ENCODE peak calls at places on chromosomes 1 and 21, in four cellular contexts. V is left lung, O is ascending aorta, R is prostate gland. F is an unnamed sample. For H3K4me1 and H3K36me3, the result is how much of the 10 kb centered on the place peaks cover.

GRCh38 chr1:184380468-184380867 is 6.4 kb upstream of the C1orf21 start:
- DNase-seq in V (no peak), O (no peak), R (no peak), F (no peak)

GRCh38 chr1:117336087-117336817 is 31.0 kb upstream of the MAN1A2 start:
- DNase-seq in V (no peak), O (no peak), R (no peak), F (peak)

GRCh38 chr1:58573705-58574591 is 3.1 kb downstream of the TACSTD2 start:
- DNase-seq in V (no peak), O (no peak), R (no peak), F (peak)

GRCh38 chr1:182185822-182186756 is 124.6 kb upstream of the ZNF648 start:
- DNase-seq in V (no peak), O (no peak), R (no peak), F (peak)

GRCh38 chr1:94929816-94930215 is 2.9 kb upstream of the CNN3 start:
- DNase-seq in V (no peak), O (no peak), R (no peak), F (no peak)

GRCh38 chr1:226654046-226654445 is 85.0 kb downstream of the ITPKB start:
- DNase-seq in V (no peak), O (no peak), R (no peak), F (no peak)

GRCh38 chr1:59494145-59494824 is 197.4 kb downstream of the FGGY start:
- DNase-seq in V (no peak), O (no peak), R (no peak), F (no peak)

GRCh38 chr1:110542730-110543129 is 23.8 kb upstream of the KCNA10 start:
- DNase-seq in V (no peak), O (no peak), R (no peak), F (no peak)

GRCh38 chr1:64087768-64088167 is 115.7 kb upstream of the UBE2U start:
- DNase-seq in V (no peak), O (no peak), R (no peak), F (no peak)

GRCh38 chr1:25802915-25803314 is 2.9 kb downstream of the SELENON start:
- DNase-seq in V (peak), O (no peak), R (no peak), F (no peak)

GRCh38 chr21:42063578-42064521 is 7.3 kb upstream of the UMODL1 start:
- DNase-seq in V (peak), O (no peak), R (peak), F (peak)

GRCh38 chr1:80540605-80541004 is 1260.1 kb upstream of the ADGRL2 start:
- DNase-seq in V (no peak), O (no peak), R (no peak), F (no peak)

GRCh38 chr1:169525391-169525790 is 39.6 kb upstream of the SLC19A2 start:
- DNase-seq in V (no peak), O (no peak), R (no peak), F (no peak)

GRCh38 chr1:63714482-63714760 is 59.4 kb upstream of the ROR1 start:
- DNase-seq in V (no peak), O (no peak), R (no peak), F (no peak)

GRCh38 chr21:44365251-44365966 is 12.0 kb downstream of the TRPM2 start:
- DNase-seq in V (peak), O (peak), R (no peak), F (no peak)

GRCh38 chr1:92441316-92442311 is 45.1 kb downstream of the GFI1 start:
- DNase-seq in V (no peak), O (no peak), R (peak), F (peak)

GRCh38 chr1:108896160-108897150 is 19.7 kb downstream of the GPSM2 start:
- DNase-seq in V (no peak), O (no peak), R (no peak), F (no peak)

GRCh38 chr1:3249236-3249845 is 180.3 kb downstream of the PRDM16 start:
- DNase-seq in V (peak), O (no peak), R (no peak), F (no peak)

GRCh38 chr1:161200421-161200991 is 1.7 kb upstream of the ADAMTS4 start:
- DNase-seq in V (no peak), O (no peak), R (no peak), F (no peak)

GRCh38 chr1:151715726-151716404 is 738 bp downstream of the CELF3 start:
- DNase-seq in V (no peak), O (no peak), R (no peak), F (no peak)

GRCh38 chr1:211323156-211324063 is 3.2 kb upstream of the TRAF5 start:
- DNase-seq in V (no peak), O (peak), R (peak), F (peak)

GRCh38 chr1:16716691-16717173 is 23.6 kb upstream of the RNU1-4 start:
- DNase-seq in V (peak), O (no peak), R (peak), F (no peak)

GRCh38 chr1:103074224-103074623 is 34.1 kb downstream of the COL11A1 start:
- DNase-seq in V (no peak), O (no peak), R (no peak), F (no peak)

GRCh38 chr1:19435851-19436465 is 49.4 kb downstream of the CAPZB start:
- DNase-seq in V (no peak), O (no peak), R (no peak), F (no peak)

GRCh38 chr1:25707280-25708016 is 90.9 kb downstream of the MAN1C1 start:
- DNase-seq in V (no peak), O (no peak), R (no peak), F (no peak)

GRCh38 chr1:117162806-117163205 is 41.3 kb upstream of the TRIM45 start:
- DNase-seq in V (no peak), O (no peak), R (no peak), F (no peak)

GRCh38 chr1:162389021-162389818 is 7.7 kb downstream of the C1orf226 start:
- DNase-seq in V (no peak), O (no peak), R (no peak), F (no peak)

GRCh38 chr1:20466231-20466630 is 19.8 kb downstream of the CAMK2N1 start:
- DNase-seq in V (no peak), O (no peak), R (no peak), F (no peak)

GRCh38 chr1:206713910-206714312 is 29.2 kb downstream of the MAPKAPK2 start:
- DNase-seq in V (no peak), O (no peak), R (no peak), F (no peak)

GRCh38 chr1:235298772-235299513 is 29.0 kb downstream of the ARID4B start:
- DNase-seq in V (no peak), O (no peak), R (no peak), F (no peak)

GRCh38 chr1:47507921-47508894 is 70.4 kb downstream of the FOXD2 start:
- DNase-seq in V (peak), O (peak), R (peak), F (peak)

GRCh38 chr1:51336004-51336403 is 5.6 kb upstream of the TTC39A start:
- DNase-seq in V (no peak), O (peak), R (no peak), F (no peak)

GRCh38 chr1:53614231-53615021 is 124.5 kb downstream of the GLIS1 start:
- DNase-seq in V (no peak), O (peak), R (no peak), F (no peak)

GRCh38 chr1:114263343-114263742 is 109.7 kb upstream of the SYT6 start:
- DNase-seq in V (no peak), O (no peak), R (no peak), F (no peak)

GRCh38 chr1:47241114-47242113 is 9.4 kb upstream of the TAL1 start:
- DNase-seq in V (no peak), O (no peak), R (no peak), F (no peak)

GRCh38 chr1:191707288-191707687 is 451.0 kb upstream of the RGS18 start:
- DNase-seq in V (no peak), O (no peak), R (no peak), F (no peak)

GRCh38 chr1:11714831-11715574 is 20.9 kb upstream of the AGTRAP start:
- DNase-seq in V (no peak), O (no peak), R (no peak), F (no peak)

GRCh38 chr1:47651311-47652089 is 213.7 kb downstream of the FOXD2 start:
- DNase-seq in V (no peak), O (peak), R (no peak), F (peak)

GRCh38 chr1:222654849-222655248 is 37.0 kb downstream of the MIA3 start:
- DNase-seq in V (no peak), O (no peak), R (no peak), F (no peak)

GRCh38 chr1:109788695-109789521 is 25.2 kb upstream of the EPS8L3 start:
- DNase-seq in V (no peak), O (peak), R (no peak), F (no peak)

DNA sequence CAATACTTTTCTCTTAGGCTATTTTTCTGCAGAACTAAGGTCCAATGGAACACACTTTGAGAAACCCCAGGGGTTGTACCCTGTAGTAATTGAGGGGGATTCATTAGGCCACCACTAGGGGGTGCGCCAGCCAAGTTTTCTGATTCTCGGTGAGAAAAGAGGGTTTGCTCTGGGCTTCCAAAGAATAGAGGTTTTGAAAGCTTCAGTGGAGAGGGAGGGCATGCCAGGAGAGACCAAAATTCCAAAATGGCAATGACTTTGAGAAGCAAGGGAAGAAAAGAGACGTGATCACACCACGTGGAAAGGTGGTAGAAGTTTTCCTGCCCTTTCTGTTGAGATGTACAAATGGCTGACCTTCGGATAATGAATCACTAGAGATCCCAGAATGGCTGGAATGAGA is 323.3 kb downstream of the RPS6KC1 start:
- DNase-seq in V (no peak), O (no peak), R (no peak), F (peak)
- H3K4me1 ChIP-seq in V (under half), O (under half), R (under half), F (under half)

GRCh38 chr1:196593955-196594354 is 14.3 kb downstream of the KCNT2 start:
- DNase-seq in V (no peak), O (no peak), R (no peak), F (no peak)

GRCh38 chr1:196603651-196604050 is 4.6 kb downstream of the KCNT2 start:
- DNase-seq in V (no peak), O (no peak), R (no peak), F (no peak)

GRCh38 chr1:196594700-196595099 is 13.5 kb downstream of the KCNT2 start:
- DNase-seq in V (no peak), O (no peak), R (no peak), F (no peak)

GRCh38 chr1:196598902-196599301 is 9.3 kb downstream of the KCNT2 start:
- DNase-seq in V (no peak), O (no peak), R (no peak), F (no peak)

GRCh38 chr1:196599324-196599723 is 8.9 kb downstream of the KCNT2 start:
- DNase-seq in V (no peak), O (no peak), R (no peak), F (no peak)
- H3K36me3 ChIP-seq in V (under half), O (under half), R (under half), F (under half)

GRCh38 chr1:30684881-30685795 is 38.2 kb downstream of the MATN1 start:
- DNase-seq in V (peak), O (no peak), R (peak), F (peak)
- TF ChIP-seq CTCF in V (no peak), O (no peak), R (peak), F (peak)

GRCh38 chr1:39394059-39394458 is 97.4 kb upstream of the BMP8A start:
- DNase-seq in V (no peak), O (no peak), R (no peak), F (no peak)

GRCh38 chr1:39394598-39394997 is 96.8 kb upstream of the BMP8A start:
- DNase-seq in V (no peak), O (no peak), R (peak), F (no peak)

GRCh38 chr1:39396671-39397070 is 94.8 kb upstream of the BMP8A start:
- DNase-seq in V (no peak), O (no peak), R (no peak), F (no peak)

GRCh38 chr1:39393645-39394044 is 97.8 kb upstream of the BMP8A start:
- DNase-seq in V (no peak), O (no peak), R (no peak), F (no peak)

DNA sequence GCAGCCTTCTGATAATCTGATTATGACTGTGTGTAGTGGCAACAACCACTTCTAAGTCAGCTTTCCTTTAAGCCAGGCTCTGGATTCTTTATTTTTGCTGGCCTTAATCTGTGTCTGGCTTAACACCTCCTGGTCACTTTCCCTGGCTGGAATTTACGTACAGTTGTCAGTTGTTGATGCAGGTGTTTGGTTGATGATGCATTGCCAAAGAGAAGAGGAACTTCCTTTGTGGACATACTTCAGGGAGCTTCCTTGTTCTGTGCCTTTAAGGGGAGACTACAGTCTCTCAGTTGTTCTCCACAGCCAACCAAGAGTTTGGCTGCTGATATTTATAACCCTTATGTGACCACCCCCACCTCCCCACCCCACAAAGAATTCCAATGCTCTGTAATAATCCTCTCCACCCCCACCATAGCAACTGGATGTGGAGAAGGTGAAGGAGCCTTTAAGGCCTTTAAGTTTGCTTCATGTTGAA is 96.0 kb upstream of the BMP8A start:
- DNase-seq in V (no peak), O (no peak), R (no peak), F (no peak)
- H3K4me1 ChIP-seq in V (half or more), O (under half), R (under half), F (half or more)

F was measured in thyroid gland.